ENCODE peak calls at places on chromosomes 2 and 18, in five cellular contexts. D, L, T, I and N are unnamed samples.
A peak's percentile ranks its signal among the peaks of the same experiment; 100 is the strongest.

GRCh38 chr18:29651121-29651675 is 1391.3 kb downstream of the DSC3 start:
- DNase-seq in D (peak; percentile 48), L (no peak), T (no peak), I (peak; percentile 35), N (no peak)

GRCh38 chr2:136008205-136008865 is 22.9 kb upstream of the DARS1 start:
- DNase-seq in D (no peak), L (peak; percentile 73), T (no peak), I (no peak), N (no peak)

GRCh38 chr2:8094571-8094970 is 587.3 kb upstream of the ID2 start:
- DNase-seq in D (peak; percentile 4), L (no peak), T (no peak), I (no peak), N (no peak)

GRCh38 chr2:197889041-197889440 is 84.6 kb downstream of the PLCL1 start:
- DNase-seq in D (peak; percentile 48), L (no peak), T (no peak), I (peak; percentile 35), N (no peak)

GRCh38 chr2:142754182-142754581 is 123.3 kb upstream of the KYNU start:
- DNase-seq in D (peak; percentile 22), L (no peak), T (no peak), I (no peak), N (no peak)

GRCh38 chr2:69217333-69218080 is 169.5 kb downstream of the GFPT1 start:
- DNase-seq in D (no peak), L (no peak), T (no peak), I (no peak), N (no peak)

GRCh38 chr2:208488668-208489564 is 82.3 kb downstream of the PTH2R start:
- DNase-seq in D (no peak), L (no peak), T (no peak), I (no peak), N (no peak)

GRCh38 chr2:144914113-144914512 is 394.2 kb upstream of the ZEB2 start:
- DNase-seq in D (no peak), L (no peak), T (no peak), I (no peak), N (no peak)

GRCh38 chr18:13412901-13413300 is 194.3 kb downstream of the LDLRAD4 start:
- DNase-seq in D (no peak), L (no peak), T (no peak), I (no peak), N (no peak)

GRCh38 chr2:152826880-152827279 is 108.5 kb downstream of the ARL6IP6 start:
- DNase-seq in D (peak; percentile 35), L (no peak), T (no peak), I (no peak), N (no peak)

GRCh38 chr2:171086352-171087290 is 74.1 kb downstream of the TLK1 start:
- DNase-seq in D (peak; percentile 66), L (peak; percentile 36), T (no peak), I (peak; percentile 77), N (no peak)

GRCh38 chr2:176088048-176088936 is 4.2 kb upstream of the HOXD13 start:
- DNase-seq in D (peak; percentile 35), L (peak; percentile 47), T (no peak), I (peak; percentile 47), N (no peak)

GRCh38 chr18:48724939-48725338 is 186.1 kb downstream of the CTIF start:
- DNase-seq in D (no peak), L (no peak), T (no peak), I (no peak), N (no peak)

GRCh38 chr18:24271381-24272331 is 126.0 kb downstream of the OSBPL1A start:
- DNase-seq in D (peak; percentile 83), L (peak; percentile 40), T (peak; percentile 81), I (peak; percentile 85), N (peak; percentile 79)

GRCh38 chr2:165837122-165837521 is 43.1 kb upstream of the GALNT3 start:
- DNase-seq in D (peak; percentile 61), L (no peak), T (no peak), I (peak; percentile 64), N (no peak)

GRCh38 chr2:149017116-149017985 is 21.1 kb upstream of the LYPD6B start:
- DNase-seq in D (peak; percentile 75), L (peak; percentile 80), T (peak; percentile 80), I (peak; percentile 71), N (no peak)

GRCh38 chr18:8800445-8800844 is 95.1 kb downstream of the MTCL1 start:
- DNase-seq in D (peak; percentile 96), L (no peak), T (no peak), I (peak; percentile 97), N (peak; percentile 79)

GRCh38 chr2:188971316-188971930 is 2.8 kb upstream of the COL3A1 start:
- DNase-seq in D (no peak), L (no peak), T (no peak), I (no peak), N (no peak)

GRCh38 chr2:183490930-183491329 is 366.7 kb downstream of the NUP35 start:
- DNase-seq in D (peak; percentile 70), L (no peak), T (no peak), I (peak; percentile 42), N (no peak)

GRCh38 chr2:73295751-73296400 is 2.5 kb upstream of the EGR4 start:
- DNase-seq in D (no peak), L (no peak), T (no peak), I (no peak), N (no peak)